ENCODE peak calls at places on chromosomes 16 and 17, in four cellular contexts. F, L, V and U are unnamed samples.

GRCh38 chr16:86373502-86373901 is 136.8 kb upstream of the FOXF1 start:
- DNase-seq in F (no peak), L (no peak), V (no peak), U (no peak)

GRCh38 chr17:21005367-21005766 is 37.4 kb downstream of the USP22 start:
- DNase-seq in F (no peak), L (no peak), V (no peak), U (no peak)

GRCh38 chr16:17026600-17027242 is 444.0 kb downstream of the XYLT1 start:
- DNase-seq in F (no peak), L (no peak), V (no peak), U (no peak)

GRCh38 chr17:14672830-14673229 is 371.9 kb downstream of the HS3ST3B1 start:
- DNase-seq in F (peak), L (no peak), V (no peak), U (no peak)

GRCh38 chr17:32350662-32351418 is 883 bp downstream of the ZNF207 start:
- DNase-seq in F (peak), L (no peak), V (no peak), U (no peak)

GRCh38 chr17:36503456-36504155 is 17.1 kb downstream of the ZNHIT3 start:
- DNase-seq in F (no peak), L (no peak), V (no peak), U (no peak)

GRCh38 chr16:24685539-24686432 is 43.7 kb upstream of the TNRC6A start:
- DNase-seq in F (peak), L (no peak), V (peak), U (peak)

GRCh38 chr17:8126306-8127066 is 2.6 kb upstream of the HES7 start:
- DNase-seq in F (peak), L (no peak), V (peak), U (no peak)

GRCh38 chr17:74442670-74443515 is 11.0 kb downstream of the GPRC5C start:
- DNase-seq in F (no peak), L (no peak), V (peak), U (peak)

GRCh38 chr17:45646288-45646988 is 137.7 kb upstream of the CRHR1 start:
- DNase-seq in F (no peak), L (no peak), V (no peak), U (no peak)

GRCh38 chr16:29913514-29913913 is 12.5 kb downstream of the KCTD13 start:
- DNase-seq in F (no peak), L (no peak), V (no peak), U (no peak)

GRCh38 chr17:49002331-49002730 is 5.1 kb downstream of the IGF2BP1 start:
- DNase-seq in F (no peak), L (no peak), V (no peak), U (no peak)

GRCh38 chr16:67185003-67185865 is 1.5 kb upstream of the MATCAP1 start:
- DNase-seq in F (peak), L (peak), V (peak), U (peak)

GRCh38 chr17:2853111-2853721 is 57.0 kb downstream of the RAP1GAP2 start:
- DNase-seq in F (peak), L (no peak), V (no peak), U (no peak)

GRCh38 chr17:30576326-30576861 is 99.2 kb downstream of the GOSR1 start:
- DNase-seq in F (no peak), L (no peak), V (no peak), U (no peak)

GRCh38 chr17:56807723-56808122 is 26.0 kb downstream of the C17orf67 start:
- DNase-seq in F (no peak), L (no peak), V (no peak), U (no peak)

GRCh38 chr17:76696763-76697701 is 13.7 kb downstream of the MXRA7 start:
- DNase-seq in F (peak), L (no peak), V (no peak), U (no peak)

GRCh38 chr17:39635614-39636176 is 1.2 kb upstream of the STARD3 start:
- DNase-seq in F (no peak), L (no peak), V (no peak), U (no peak)

GRCh38 chr17:6683730-6684459 is 29.3 kb downstream of the SLC13A5 start:
- DNase-seq in F (no peak), L (no peak), V (no peak), U (no peak)

GRCh38 chr16:57807252-57807967 is 5.1 kb upstream of the KIFC3 start:
- DNase-seq in F (peak), L (no peak), V (no peak), U (no peak)

GRCh38 chr17:62627219-62627903 is at the start of gene MRC2:
- DNase-seq in F (peak), L (no peak), V (no peak), U (no peak)

GRCh38 chr17:79646721-79647455 is 36.0 kb upstream of the RBFOX3 start:
- DNase-seq in F (no peak), L (no peak), V (no peak), U (no peak)

GRCh38 chr16:12655530-12655929 is 148.2 kb downstream of the CPPED1 start:
- DNase-seq in F (no peak), L (no peak), V (no peak), U (no peak)

GRCh38 chr17:80106751-80107150 is 5.4 kb downstream of the GAA start:
- DNase-seq in F (no peak), L (no peak), V (no peak), U (no peak)

GRCh38 chr16:15518412-15519351 is 84.3 kb downstream of the BMERB1 start:
- DNase-seq in F (peak), L (no peak), V (no peak), U (no peak)

GRCh38 chr16:12206031-12206748 is 229.7 kb downstream of the SNX29 start:
- DNase-seq in F (no peak), L (no peak), V (no peak), U (no peak)

GRCh38 chr17:7838291-7839075 is 4.5 kb downstream of the KDM6B start:
- DNase-seq in F (peak), L (no peak), V (peak), U (no peak)

GRCh38 chr17:14793237-14793636 is 471.9 kb downstream of the PMP22 start:
- DNase-seq in F (peak), L (no peak), V (no peak), U (no peak)

GRCh38 chr17:81713556-81714411 is 1.7 kb downstream of the SLC25A10 start:
- DNase-seq in F (no peak), L (no peak), V (no peak), U (no peak)

GRCh38 chr16:50021509-50021908 is 3.5 kb upstream of the CNEP1R1 start:
- DNase-seq in F (peak), L (no peak), V (no peak), U (no peak)

GRCh38 chr16:23398987-23399805 is 53.8 kb downstream of the COG7 start:
- DNase-seq in F (no peak), L (no peak), V (no peak), U (no peak)

GRCh38 chr17:69654981-69655581 is 240.6 kb downstream of the MAP2K6 start:
- DNase-seq in F (peak), L (no peak), V (no peak), U (no peak)

GRCh38 chr16:88326611-88327485 is 55.9 kb upstream of the ZNF469 start:
- DNase-seq in F (no peak), L (no peak), V (no peak), U (no peak)

GRCh38 chr17:56389356-56389755 is 204.1 kb upstream of the NOG start:
- DNase-seq in F (no peak), L (no peak), V (no peak), U (no peak)

GRCh38 chr17:75507712-75508111 is 7.6 kb downstream of the CASKIN2 start:
- DNase-seq in F (no peak), L (no peak), V (no peak), U (no peak)